ENCODE peak calls at places on chromosomes 4 and X, in nine cellular contexts. One of them, this sample, is unnamed.

GRCh38 chr4:107857741-107858140 is 33.0 kb downstream of the SGMS2 start:
- DNase-seq in left lung: no peak
- DNase-seq in cardiac fibroblast: no peak
- DNase-seq in MCF 10A: no peak
- DNase-seq in GM13976: no peak
- DNase-seq in pancreas: no peak
- DNase-seq in adrenal gland: no peak
- DNase-seq in BJ: no peak
- DNase-seq in cardiac muscle cell: no peak
- DNase-seq in this sample: no peak

GRCh38 chrX:38804481-38805293 is 3.4 kb downstream of the MID1IP1 start:
- DNase-seq in BJ: no peak
- DNase-seq in GM13976: peak; percentile 27
- DNase-seq in MCF 10A: peak; percentile 43
- DNase-seq in left lung: peak; percentile 80
- DNase-seq in adrenal gland: peak; percentile 39
- DNase-seq in cardiac muscle cell: peak; percentile 42
- DNase-seq in pancreas: peak; percentile 47
- DNase-seq in cardiac fibroblast: peak; percentile 36
- DNase-seq in this sample: no peak

GRCh38 chrX:138128025-138128671 is 562.2 kb downstream of the ZIC3 start:
- DNase-seq in pancreas: peak; percentile 15
- DNase-seq in adrenal gland: no peak
- DNase-seq in cardiac muscle cell: peak; percentile 29
- DNase-seq in BJ: no peak
- DNase-seq in MCF 10A: peak; percentile 49
- DNase-seq in GM13976: peak; percentile 23
- DNase-seq in left lung: no peak
- DNase-seq in cardiac fibroblast: peak; percentile 36
- DNase-seq in this sample: peak; percentile 16

GRCh38 chr4:11543710-11544109 is 115.0 kb upstream of the HS3ST1 start:
- DNase-seq in GM13976: no peak
- DNase-seq in pancreas: no peak
- DNase-seq in cardiac muscle cell: peak; percentile 78
- DNase-seq in cardiac fibroblast: peak; percentile 84
- DNase-seq in BJ: no peak
- DNase-seq in left lung: no peak
- DNase-seq in adrenal gland: peak; percentile 14
- DNase-seq in MCF 10A: peak; percentile 28
- DNase-seq in this sample: no peak

GRCh38 chrX:39603291-39603690 is 494.5 kb downstream of the BCOR start:
- DNase-seq in cardiac fibroblast: no peak
- DNase-seq in GM13976: no peak
- DNase-seq in left lung: no peak
- DNase-seq in cardiac muscle cell: no peak
- DNase-seq in pancreas: no peak
- DNase-seq in adrenal gland: no peak
- DNase-seq in BJ: no peak
- DNase-seq in MCF 10A: no peak
- DNase-seq in this sample: no peak

GRCh38 chr4:48189731-48190130 is 55.7 kb upstream of the TXK start:
- DNase-seq in cardiac fibroblast: no peak
- DNase-seq in pancreas: no peak
- DNase-seq in MCF 10A: no peak
- DNase-seq in left lung: no peak
- DNase-seq in GM13976: no peak
- DNase-seq in BJ: no peak
- DNase-seq in adrenal gland: no peak
- DNase-seq in cardiac muscle cell: no peak
- DNase-seq in this sample: no peak

GRCh38 chr4:4419896-4420295 is 33.0 kb downstream of the NSG1 start:
- DNase-seq in BJ: no peak
- DNase-seq in cardiac fibroblast: no peak
- DNase-seq in left lung: no peak
- DNase-seq in pancreas: no peak
- DNase-seq in adrenal gland: no peak
- DNase-seq in MCF 10A: no peak
- DNase-seq in GM13976: no peak
- DNase-seq in cardiac muscle cell: no peak
- DNase-seq in this sample: no peak

GRCh38 chr4:33996075-33996718 is 2248.1 kb downstream of the ARAP2 start:
- DNase-seq in MCF 10A: no peak
- DNase-seq in left lung: no peak
- DNase-seq in pancreas: no peak
- DNase-seq in BJ: no peak
- DNase-seq in cardiac fibroblast: no peak
- DNase-seq in GM13976: no peak
- DNase-seq in cardiac muscle cell: no peak
- DNase-seq in adrenal gland: no peak
- DNase-seq in this sample: no peak

GRCh38 chr4:75841641-75842520 is 60.4 kb downstream of the PPEF2 start:
- DNase-seq in MCF 10A: no peak
- DNase-seq in cardiac muscle cell: no peak
- DNase-seq in left lung: no peak
- DNase-seq in cardiac fibroblast: peak; percentile 31
- DNase-seq in pancreas: no peak
- DNase-seq in adrenal gland: no peak
- DNase-seq in BJ: no peak
- DNase-seq in GM13976: no peak
- DNase-seq in this sample: no peak

GRCh38 chr4:153152453-153153338 is 51.5 kb upstream of the TRIM2 start:
- DNase-seq in adrenal gland: peak; percentile 42
- DNase-seq in MCF 10A: no peak
- DNase-seq in cardiac muscle cell: peak; percentile 48
- DNase-seq in BJ: no peak
- DNase-seq in left lung: peak; percentile 83
- DNase-seq in GM13976: peak; percentile 50
- DNase-seq in cardiac fibroblast: peak; percentile 39
- DNase-seq in pancreas: peak; percentile 41
- DNase-seq in this sample: peak; percentile 26

GRCh38 chr4:162683659-162684370 is 482.9 kb downstream of the NAF1 start:
- DNase-seq in cardiac fibroblast: peak; percentile 0
- DNase-seq in GM13976: no peak
- DNase-seq in left lung: no peak
- DNase-seq in adrenal gland: no peak
- DNase-seq in BJ: no peak
- DNase-seq in cardiac muscle cell: no peak
- DNase-seq in MCF 10A: peak; percentile 61
- DNase-seq in pancreas: no peak
- DNase-seq in this sample: no peak

GRCh38 chr4:84681488-84682274 is 98.8 kb downstream of the CDS1 start:
- DNase-seq in cardiac fibroblast: peak; percentile 71
- DNase-seq in MCF 10A: peak; percentile 45
- DNase-seq in BJ: peak; percentile 43
- DNase-seq in pancreas: no peak
- DNase-seq in left lung: no peak
- DNase-seq in GM13976: no peak
- DNase-seq in adrenal gland: no peak
- DNase-seq in cardiac muscle cell: peak; percentile 73
- DNase-seq in this sample: no peak
- TF ChIP-seq CTCF in cardiac fibroblast: no peak
- TF ChIP-seq CTCF in MCF 10A: no peak
- TF ChIP-seq CTCF in BJ: peak; percentile 12
- TF ChIP-seq CTCF in pancreas: no peak
- TF ChIP-seq CTCF in left lung: no peak
- TF ChIP-seq CTCF in GM13976: no peak
- TF ChIP-seq CTCF in adrenal gland: no peak
- TF ChIP-seq CTCF in cardiac muscle cell: peak; percentile 14
- TF ChIP-seq CTCF in this sample: no peak

DNA sequence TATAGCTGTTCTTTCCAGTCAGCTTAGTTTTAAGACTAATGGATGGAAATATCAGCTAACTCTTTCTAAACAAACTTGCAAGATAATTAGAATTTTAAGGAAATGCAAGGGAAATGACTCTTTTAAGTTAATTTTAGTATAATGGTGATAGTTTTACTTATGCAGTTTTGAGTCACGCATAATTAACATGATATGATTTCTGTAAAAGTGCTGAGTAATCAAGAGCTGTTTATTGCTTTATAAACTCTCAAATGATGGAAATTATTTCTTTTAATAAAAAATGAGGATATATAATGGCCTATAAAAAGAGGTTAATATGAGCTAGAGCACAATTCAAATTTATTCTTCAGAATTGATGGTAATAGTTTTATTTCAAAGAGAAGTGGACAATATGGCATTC is 385.9 kb downstream of the GLUD2 start:
- DNase-seq in MCF 10A: no peak
- DNase-seq in cardiac fibroblast: no peak
- DNase-seq in adrenal gland: no peak
- DNase-seq in GM13976: no peak
- DNase-seq in pancreas: no peak
- DNase-seq in BJ: no peak
- DNase-seq in cardiac muscle cell: no peak
- DNase-seq in left lung: no peak
- DNase-seq in this sample: no peak
- TF ChIP-seq CTCF in MCF 10A: no peak
- TF ChIP-seq CTCF in cardiac fibroblast: no peak
- TF ChIP-seq CTCF in adrenal gland: no peak
- TF ChIP-seq CTCF in GM13976: no peak
- TF ChIP-seq CTCF in pancreas: no peak
- TF ChIP-seq CTCF in BJ: no peak
- TF ChIP-seq CTCF in cardiac muscle cell: no peak
- TF ChIP-seq CTCF in left lung: no peak
- TF ChIP-seq CTCF in this sample: no peak

GRCh38 chrX:154762529-154763296 is at the start of gene DKC1:
- DNase-seq in MCF 10A: peak; percentile 92
- DNase-seq in GM13976: peak; percentile 93
- DNase-seq in cardiac muscle cell: peak; percentile 97
- DNase-seq in cardiac fibroblast: peak; percentile 97
- DNase-seq in adrenal gland: peak; percentile 96
- DNase-seq in left lung: peak; percentile 99
- DNase-seq in BJ: peak; percentile 77
- DNase-seq in pancreas: peak; percentile 96
- DNase-seq in this sample: peak; percentile 79
- TF ChIP-seq CTCF in MCF 10A: no peak
- TF ChIP-seq CTCF in GM13976: no peak
- TF ChIP-seq CTCF in cardiac muscle cell: no peak
- TF ChIP-seq CTCF in cardiac fibroblast: no peak
- TF ChIP-seq CTCF in adrenal gland: no peak
- TF ChIP-seq CTCF in left lung: no peak
- TF ChIP-seq CTCF in BJ: peak; percentile 27
- TF ChIP-seq CTCF in pancreas: no peak
- TF ChIP-seq CTCF in this sample: peak; percentile 27

GRCh38 chr4:38905657-38906398 is 38.2 kb downstream of the FAM114A1 start:
- DNase-seq in cardiac muscle cell: peak; percentile 30
- DNase-seq in pancreas: no peak
- DNase-seq in BJ: no peak
- DNase-seq in left lung: no peak
- DNase-seq in MCF 10A: no peak
- DNase-seq in GM13976: no peak
- DNase-seq in adrenal gland: peak; percentile 41
- DNase-seq in cardiac fibroblast: no peak
- DNase-seq in this sample: no peak

GRCh38 chr4:38904090-38904666 is 36.6 kb downstream of the FAM114A1 start:
- DNase-seq in cardiac muscle cell: no peak
- DNase-seq in adrenal gland: no peak
- DNase-seq in left lung: no peak
- DNase-seq in cardiac fibroblast: no peak
- DNase-seq in GM13976: no peak
- DNase-seq in pancreas: peak; percentile 16
- DNase-seq in BJ: no peak
- DNase-seq in MCF 10A: no peak
- DNase-seq in this sample: no peak

GRCh38 chr4:38898245-38898644 is 30.6 kb downstream of the FAM114A1 start:
- DNase-seq in GM13976: no peak
- DNase-seq in adrenal gland: no peak
- DNase-seq in BJ: no peak
- DNase-seq in cardiac fibroblast: no peak
- DNase-seq in MCF 10A: no peak
- DNase-seq in left lung: no peak
- DNase-seq in pancreas: no peak
- DNase-seq in cardiac muscle cell: no peak
- DNase-seq in this sample: no peak

GRCh38 chr4:38902221-38902620 is 34.6 kb downstream of the FAM114A1 start:
- DNase-seq in adrenal gland: no peak
- DNase-seq in cardiac fibroblast: no peak
- DNase-seq in MCF 10A: no peak
- DNase-seq in GM13976: no peak
- DNase-seq in left lung: no peak
- DNase-seq in BJ: no peak
- DNase-seq in pancreas: no peak
- DNase-seq in cardiac muscle cell: no peak
- DNase-seq in this sample: no peak

GRCh38 chr4:38902695-38903094 is 35.1 kb downstream of the FAM114A1 start:
- DNase-seq in MCF 10A: peak; percentile 47
- DNase-seq in adrenal gland: no peak
- DNase-seq in cardiac fibroblast: peak; percentile 47
- DNase-seq in BJ: no peak
- DNase-seq in pancreas: no peak
- DNase-seq in left lung: no peak
- DNase-seq in GM13976: peak; percentile 58
- DNase-seq in cardiac muscle cell: peak; percentile 41
- DNase-seq in this sample: no peak
- TF ChIP-seq CTCF in MCF 10A: peak; percentile 55
- TF ChIP-seq CTCF in adrenal gland: peak; percentile 55
- TF ChIP-seq CTCF in cardiac fibroblast: no peak
- TF ChIP-seq CTCF in BJ: no peak
- TF ChIP-seq CTCF in pancreas: peak; percentile 11
- TF ChIP-seq CTCF in left lung: no peak
- TF ChIP-seq CTCF in GM13976: no peak
- TF ChIP-seq CTCF in cardiac muscle cell: peak; percentile 19
- TF ChIP-seq CTCF in this sample: peak; percentile 67

DNA sequence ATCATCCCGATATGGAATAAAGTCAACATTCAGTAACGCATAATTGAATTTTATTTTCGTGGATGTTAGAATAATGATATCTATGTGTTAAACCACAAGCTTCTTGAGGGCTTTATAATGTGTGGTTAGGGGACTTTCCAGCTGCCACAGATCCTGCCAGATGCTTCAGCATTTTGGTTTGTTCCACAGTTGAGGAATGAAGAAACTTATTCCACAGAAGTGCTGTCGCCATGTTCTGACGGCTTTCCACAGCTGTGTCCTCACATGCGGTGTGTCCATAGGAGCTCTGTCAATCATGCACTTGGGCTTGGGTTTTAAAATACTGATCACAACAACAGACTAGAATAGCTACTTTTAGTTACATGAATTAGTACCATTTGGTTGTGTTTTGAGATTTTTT is 411.9 kb downstream of the TRIML1 start:
- DNase-seq in BJ: no peak
- DNase-seq in cardiac fibroblast: peak; percentile 12
- DNase-seq in cardiac muscle cell: peak; percentile 29
- DNase-seq in GM13976: no peak
- DNase-seq in MCF 10A: no peak
- DNase-seq in left lung: no peak
- DNase-seq in adrenal gland: no peak
- DNase-seq in pancreas: no peak
- DNase-seq in this sample: no peak
- TF ChIP-seq CTCF in BJ: no peak
- TF ChIP-seq CTCF in cardiac fibroblast: no peak
- TF ChIP-seq CTCF in cardiac muscle cell: no peak
- TF ChIP-seq CTCF in GM13976: no peak
- TF ChIP-seq CTCF in MCF 10A: no peak
- TF ChIP-seq CTCF in left lung: no peak
- TF ChIP-seq CTCF in adrenal gland: no peak
- TF ChIP-seq CTCF in pancreas: no peak
- TF ChIP-seq CTCF in this sample: no peak

This sample was measured in neural crest cell.